ENCODE peak calls at places on chromosomes 4 and X, in six cellular contexts. X is activated T-cell treated with anti-CD3 and anti-CD28 coated beads, Interleukin-2, amount 50 U/mL, for 72 hours; N is lower lobe of right lung; A is caudate nucleus; G is breast epithelium; M is stimulated activated CD4-positive, alpha-beta T cell treated with anti-CD3 and anti-CD28 coated beads, Interleukin-2, amount 100 ng/mL, for 48 hours. D is an unnamed sample.

GRCh38 chr4:185066179-185066578 is 47.9 kb downstream of the HELT start:
- DNase-seq in M (no peak), N (no peak), G (no peak), A (no peak), X (no peak), D (no peak)

GRCh38 chrX:124421898-124422622 is 75.7 kb downstream of the SH2D1A start:
- DNase-seq in G (no peak), M (no peak), N (no peak), X (no peak), A (no peak), D (no peak)

GRCh38 chrX:14697453-14697852 is 168.1 kb downstream of the GLRA2 start:
- DNase-seq in G (no peak), A (no peak), N (no peak), X (peak), M (peak), D (no peak)

GRCh38 chr4:119138046-119138445 is 2.4 kb downstream of the MYOZ2 start:
- DNase-seq in X (no peak), A (no peak), M (no peak), N (no peak), G (no peak), D (no peak)

GRCh38 chr4:4753643-4754042 is 105.8 kb upstream of the MSX1 start:
- DNase-seq in N (no peak), G (no peak), X (no peak), M (no peak), A (no peak), D (no peak)

GRCh38 chrX:47302396-47302795 is 68.0 kb upstream of the ZNF157 start:
- DNase-seq in G (no peak), X (no peak), M (no peak), A (no peak), N (no peak), D (no peak)

GRCh38 chrX:13123247-13123856 is 78.9 kb upstream of the FAM9C start:
- DNase-seq in A (no peak), G (no peak), X (no peak), M (no peak), N (no peak), D (no peak)

GRCh38 chr4:48340276-48340904 is 939 bp upstream of the SLAIN2 start:
- DNase-seq in G (no peak), N (peak), M (no peak), X (peak), A (no peak), D (no peak)

GRCh38 chrX:125150231-125150630 is 169.4 kb upstream of the TEX13C start:
- DNase-seq in N (no peak), A (no peak), X (no peak), G (no peak), M (no peak), D (no peak)

GRCh38 chr4:98341309-98341708 is 80.1 kb downstream of the RAP1GDS1 start:
- DNase-seq in A (no peak), X (no peak), G (no peak), N (no peak), M (no peak), D (no peak)

GRCh38 chr4:13893221-13893620 is 265.7 kb upstream of the BOD1L1 start:
- DNase-seq in A (no peak), N (no peak), G (no peak), X (no peak), M (no peak), D (no peak)

GRCh38 chr4:122914938-122915337 is 7.5 kb downstream of the NUDT6 start:
- DNase-seq in M (no peak), A (no peak), N (no peak), G (no peak), X (no peak), D (no peak)

GRCh38 chr4:53490965-53491622 is 100.2 kb downstream of the LNX1 start:
- DNase-seq in N (no peak), A (no peak), G (no peak), X (no peak), M (no peak), D (no peak)